ENCODE peak calls at places on chromosomes 7 and 10, in six cellular contexts. Z, T, M, Y, P and A are unnamed samples.

GRCh38 chr7:27201231-27202017 is 1.5 kb upstream of the HOXA13 start:
- DNase-seq in Y (no peak), P (no peak), Z (no peak), T (no peak), M (no peak), A (no peak)

GRCh38 chr7:31076641-31077310 is 24.7 kb downstream of the ADCYAP1R1 start:
- DNase-seq in M (no peak), Y (no peak), Z (no peak), P (no peak), T (no peak), A (no peak)

GRCh38 chr10:121838149-121838548 is 89.7 kb downstream of the ATE1 start:
- DNase-seq in Z (no peak), P (no peak), T (no peak), M (no peak), Y (no peak), A (no peak)

GRCh38 chr7:66013938-66014337 is 31.9 kb upstream of the GUSB start:
- DNase-seq in M (peak; percentile 26), Z (no peak), Y (peak; percentile 40), P (peak; percentile 65), T (peak; percentile 49), A (peak; percentile 70)

GRCh38 chr10:3111626-3112220 is 44.4 kb downstream of the PFKP start:
- DNase-seq in T (peak; percentile 52), Y (no peak), Z (no peak), P (no peak), M (no peak), A (no peak)

GRCh38 chr7:127332884-127333283 is 59.6 kb downstream of the ZNF800 start:
- DNase-seq in M (no peak), T (no peak), Z (no peak), Y (no peak), P (no peak), A (no peak)

GRCh38 chr7:97639036-97639435 is 92.8 kb upstream of the TAC1 start:
- DNase-seq in P (no peak), Z (no peak), M (no peak), Y (no peak), T (no peak), A (peak; percentile 64)

GRCh38 chr7:149855368-149856305 is 17.5 kb downstream of the ZNF862 start:
- DNase-seq in M (peak; percentile 78), Y (peak; percentile 78), Z (no peak), P (peak; percentile 30), T (no peak), A (no peak)

GRCh38 chr7:114789161-114789560 is 132.7 kb upstream of the MDFIC start:
- DNase-seq in P (no peak), Z (no peak), T (no peak), Y (no peak), M (no peak), A (no peak)

GRCh38 chr10:114822771-114823463 is 1.3 kb downstream of the FHIP2A start:
- DNase-seq in M (no peak), Z (no peak), P (peak; percentile 23), Y (no peak), T (no peak), A (no peak)

DNA sequence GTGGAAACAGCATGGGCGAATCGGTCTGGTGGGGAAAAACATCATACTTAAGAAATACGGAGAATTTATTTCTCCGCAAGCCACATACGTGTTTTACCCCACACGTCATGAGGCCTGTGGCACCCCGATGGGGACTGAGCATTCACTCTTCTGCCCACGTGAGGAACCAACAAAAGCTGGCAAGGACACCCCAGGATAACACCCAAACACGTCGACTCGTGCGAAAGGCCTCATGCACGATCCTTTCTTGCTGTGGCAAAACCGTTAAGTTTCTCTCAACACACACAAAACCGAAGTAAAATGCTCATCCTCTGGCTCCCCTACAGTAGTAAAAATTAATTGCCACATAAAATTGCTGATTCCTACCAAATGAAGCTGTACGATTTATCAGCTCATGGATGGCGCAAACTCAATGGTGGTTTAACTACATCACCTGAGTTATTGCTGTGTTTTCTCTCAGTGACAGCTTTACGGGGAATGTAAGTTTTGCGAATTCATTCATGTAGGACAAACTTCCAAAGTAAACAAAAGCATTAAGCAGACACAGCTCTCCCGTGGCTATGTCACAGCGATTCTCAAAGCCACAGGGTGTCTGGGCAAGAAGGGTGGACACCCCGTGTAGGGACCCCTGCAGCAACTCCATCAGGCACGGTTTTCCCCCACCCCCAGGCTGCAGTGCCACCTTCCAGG is 97.0 kb downstream of the CTBP2 start:
- DNase-seq in P (no peak), T (no peak), Z (no peak), M (no peak), Y (no peak), A (no peak)
- H3K9ac ChIP-seq in P (no peak overlapping the region), T (no peak overlapping the region), Z (no peak overlapping the region), M (no peak overlapping the region), Y (no peak overlapping the region), A (no peak overlapping the region)

GRCh38 chr7:32502656-32503189 is 7.4 kb downstream of the AVL9 start:
- DNase-seq in Z (no peak), T (no peak), M (no peak), P (no peak), Y (no peak), A (no peak)

GRCh38 chr7:32507416-32507815 is 12.1 kb downstream of the AVL9 start:
- DNase-seq in T (no peak), M (no peak), P (no peak), Z (no peak), Y (no peak), A (no peak)

GRCh38 chr7:32501522-32501921 is 6.2 kb downstream of the AVL9 start:
- DNase-seq in T (no peak), M (peak; percentile 24), Z (no peak), Y (no peak), P (peak; percentile 49), A (no peak)

GRCh38 chr7:32511791-32512190 is 16.5 kb downstream of the AVL9 start:
- DNase-seq in Z (no peak), M (no peak), P (no peak), T (no peak), Y (no peak), A (no peak)

GRCh38 chr7:32506266-32507054 is 11.2 kb downstream of the AVL9 start:
- DNase-seq in T (no peak), M (peak; percentile 77), Y (peak; percentile 81), Z (no peak), P (peak; percentile 10), A (no peak)
- TF ChIP-seq YY1 in T (peak; percentile 75), M (peak; percentile 78), Y (peak; percentile 41), Z (peak; percentile 75), P (no peak), A (no peak)

GRCh38 chr10:69807696-69808095 is 6.0 kb downstream of the COL13A1 start:
- DNase-seq in T (peak; percentile 32), M (peak; percentile 46), Y (peak; percentile 26), P (no peak), Z (no peak), A (no peak)
- H3K4me1 ChIP-seq in T (peaks cover 22% of the 10 kb centered on the region), M (peaks cover 43% of the 10 kb centered on the region), Y (peaks cover under 1% of the 10 kb centered on the region), P (no peaks in the 10 kb centered on the region), Z (no peaks in the 10 kb centered on the region), A (peaks cover 6% of the 10 kb centered on the region)

DNA sequence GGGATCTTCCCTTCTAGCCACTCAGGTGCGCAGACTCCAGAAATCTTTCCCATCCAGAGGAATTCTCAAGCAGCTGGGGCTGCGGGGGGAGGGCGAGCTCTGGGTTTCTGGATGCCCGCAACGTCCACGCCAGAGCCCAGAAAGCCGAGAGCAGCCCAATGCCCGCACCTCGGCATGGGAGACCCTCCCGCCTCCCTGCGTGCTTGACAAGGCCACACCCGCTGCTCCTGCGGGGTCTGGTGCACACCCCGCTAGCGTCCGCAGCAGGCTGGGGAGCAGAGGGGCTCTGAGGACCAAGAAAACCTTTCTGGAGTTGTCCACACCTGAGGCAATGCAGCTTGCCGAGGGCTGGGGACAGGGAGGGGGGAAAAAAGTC is 66.2 kb downstream of the SLC29A4 start:
- DNase-seq in M (no peak), T (peak; percentile 27), Z (no peak), Y (no peak), P (no peak), A (no peak)
- H3K9ac ChIP-seq in M (no peak overlapping the region), T (no peak overlapping the region), Z (no peak overlapping the region), Y (no peak overlapping the region), P (no peak overlapping the region), A (no peak overlapping the region)

GRCh38 chr10:58444876-58445275 is 59.7 kb downstream of the TFAM start:
- DNase-seq in P (no peak), Z (no peak), T (no peak), Y (no peak), M (no peak), A (no peak)
- TF ChIP-seq YY1 in P (no peak), Z (no peak), T (no peak), Y (no peak), M (no peak), A (no peak)

GRCh38 chr7:73828972-73829371 is 1.8 kb upstream of the CLDN4 start:
- DNase-seq in P (no peak), M (no peak), Y (no peak), T (no peak), Z (no peak), A (no peak)
- H3K4me1 ChIP-seq in P (peaks cover 66% of the 10 kb centered on the region), M (peaks cover 97% of the 10 kb centered on the region), Y (peaks cover 48% of the 10 kb centered on the region), T (peaks cover 19% of the 10 kb centered on the region), Z (peaks cover 12% of the 10 kb centered on the region), A (peaks cover 23% of the 10 kb centered on the region)

DNA sequence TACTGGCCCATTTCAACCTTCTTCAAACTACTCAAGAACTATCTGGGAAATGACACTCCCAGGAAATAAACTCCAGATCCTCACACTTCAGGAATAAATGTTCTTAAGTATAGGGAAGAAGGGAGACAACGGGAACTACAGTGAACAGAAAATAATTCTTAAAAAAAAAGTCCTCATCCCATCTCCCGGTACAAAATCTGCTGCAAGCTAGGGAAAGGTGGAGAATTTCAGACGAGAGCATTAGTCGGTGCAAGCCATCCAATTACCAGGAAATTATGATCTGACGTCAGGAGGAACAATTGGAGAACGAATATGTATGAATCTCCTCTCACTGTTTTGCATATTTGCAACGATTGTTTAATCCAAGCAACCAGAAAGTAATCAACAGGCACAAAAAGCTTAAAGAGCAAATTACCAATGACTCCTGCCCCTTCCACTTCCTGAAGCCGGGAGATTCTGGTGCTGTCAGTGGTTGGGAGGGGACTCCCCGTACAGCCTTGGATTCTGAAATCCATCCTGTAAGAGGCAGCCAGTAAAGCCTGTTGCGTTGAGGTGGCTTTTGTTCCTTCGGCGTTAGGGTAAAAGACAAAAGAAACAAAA is 15.1 kb upstream of the GATA3 start:
- DNase-seq in T (no peak), M (no peak), Y (no peak), P (no peak), Z (no peak), A (no peak)
- H3K9ac ChIP-seq in T (no peak overlapping the region), M (no peak overlapping the region), Y (no peak overlapping the region), P (no peak overlapping the region), Z (no peak overlapping the region), A (no peak overlapping the region)

DNA sequence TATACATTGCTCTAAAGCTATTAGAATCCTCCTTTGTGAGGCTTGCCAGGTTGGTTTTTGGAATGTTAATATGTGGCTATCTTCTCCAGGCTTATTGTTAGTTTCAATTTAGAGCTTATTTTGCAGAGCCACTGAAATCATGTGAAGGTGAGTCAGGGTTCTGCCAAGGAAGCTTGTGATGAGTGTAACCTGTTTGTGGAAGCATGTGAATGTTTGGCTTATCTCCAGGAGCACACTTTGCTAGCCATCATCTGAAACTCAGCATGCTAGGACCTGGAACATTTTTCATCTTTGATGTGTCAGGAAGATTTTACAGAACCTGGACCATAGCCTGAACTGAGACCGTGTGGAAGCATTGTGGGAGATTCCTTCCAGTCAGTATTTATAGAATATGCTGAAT is 197.3 kb downstream of the PPP1R9A start:
- DNase-seq in M (peak; percentile 6), Z (no peak), Y (no peak), T (no peak), P (peak; percentile 34), A (no peak)
- TF ChIP-seq YY1 in M (no peak), Z (no peak), Y (no peak), T (no peak), P (no peak), A (no peak)